ENCODE peak calls at places on chromosomes 12 and 14, in seven cellular contexts. L, N, E, B, M, Q and O are unnamed samples.

GRCh38 chr12:47078733-47079364 is 572 bp upstream of the PCED1B start:
- DNase-seq in Q (no peak), M (no peak), E (no peak), N (peak), B (no peak), L (no peak), O (no peak)

GRCh38 chr12:108611884-108612415 is 14.1 kb upstream of the TMEM119 start:
- DNase-seq in N (peak), E (peak), L (no peak), Q (peak), B (peak), M (no peak), O (no peak)

GRCh38 chr14:32816588-32816987 is 122.1 kb upstream of the NPAS3 start:
- DNase-seq in E (no peak), M (no peak), L (no peak), B (no peak), Q (no peak), N (no peak), O (no peak)

GRCh38 chr12:82474798-82475184 is 116.5 kb downstream of the METTL25 start:
- DNase-seq in L (no peak), Q (no peak), B (no peak), M (no peak), N (no peak), E (no peak), O (no peak)

GRCh38 chr12:10143205-10143604 is 13.2 kb upstream of the CLEC7A start:
- DNase-seq in M (no peak), B (no peak), N (no peak), L (no peak), Q (no peak), E (no peak), O (no peak)

GRCh38 chr12:58922849-58923248 is 2.5 kb upstream of the LRIG3 start:
- DNase-seq in Q (no peak), E (peak), L (no peak), M (no peak), N (no peak), B (no peak), O (no peak)

GRCh38 chr12:14868916-14869315 is 16.7 kb downstream of the MGP start:
- DNase-seq in B (no peak), Q (no peak), M (no peak), L (no peak), N (no peak), E (peak), O (no peak)

GRCh38 chr14:74835607-74836250 is 40.2 kb downstream of the PROX2 start:
- DNase-seq in Q (no peak), N (no peak), E (no peak), L (no peak), M (no peak), B (no peak), O (no peak)

GRCh38 chr12:92608418-92609091 is 94.2 kb upstream of the PLEKHG7 start:
- DNase-seq in E (peak), B (no peak), M (peak), L (no peak), Q (peak), N (peak), O (no peak)

GRCh38 chr12:92719674-92720073 is 16.9 kb downstream of the PLEKHG7 start:
- DNase-seq in E (no peak), L (no peak), N (peak), Q (no peak), M (no peak), B (no peak), O (no peak)

GRCh38 chr14:102140027-102140749 is 491 bp downstream of the WDR20 start:
- DNase-seq in M (peak), B (peak), E (peak), N (peak), L (no peak), Q (peak), O (no peak)

GRCh38 chr12:93676408-93677194 is 574 bp upstream of the CRADD start:
- DNase-seq in M (no peak), E (no peak), Q (no peak), L (no peak), B (no peak), N (no peak), O (no peak)

GRCh38 chr12:131364903-131365820 is 345.7 kb upstream of the SFSWAP start:
- DNase-seq in Q (no peak), L (no peak), B (no peak), E (no peak), M (no peak), N (no peak), O (no peak)

GRCh38 chr12:113852695-113853490 is 113.2 kb downstream of the RBM19 start:
- DNase-seq in E (no peak), Q (no peak), N (no peak), L (no peak), M (no peak), B (no peak), O (peak)